ENCODE peak calls at places on chromosomes 6 and 20, in four cellular contexts. One of them, this sample, is unnamed.
A peak's percentile ranks its signal among the peaks of the same experiment; 100 is the strongest.

GRCh38 chr6:19664878-19665715 is 172.1 kb upstream of the ID4 start:
- DNase-seq in HL-60: no peak
- DNase-seq in breast epithelium: no peak
- DNase-seq in HCT116: no peak
- DNase-seq in this sample: no peak

GRCh38 chr6:114987281-114987680 is 644.5 kb upstream of the HS3ST5 start:
- DNase-seq in breast epithelium: no peak
- DNase-seq in HCT116: no peak
- DNase-seq in HL-60: peak; percentile 36
- DNase-seq in this sample: no peak

GRCh38 chr6:73285674-73286283 is 22.8 kb upstream of the KHDC1 start:
- DNase-seq in breast epithelium: no peak
- DNase-seq in HCT116: peak; percentile 23
- DNase-seq in HL-60: no peak
- DNase-seq in this sample: no peak

GRCh38 chr20:25394996-25395395 is 4.4 kb upstream of the ABHD12 start:
- DNase-seq in HCT116: no peak
- DNase-seq in breast epithelium: no peak
- DNase-seq in HL-60: no peak
- DNase-seq in this sample: no peak

GRCh38 chr6:2600363-2600762 is 150.4 kb downstream of the MYLK4 start:
- DNase-seq in breast epithelium: no peak
- DNase-seq in HL-60: no peak
- DNase-seq in HCT116: no peak
- DNase-seq in this sample: peak; percentile 42

GRCh38 chr6:27053738-27054137 is 193.8 kb upstream of the PRSS16 start:
- DNase-seq in breast epithelium: no peak
- DNase-seq in HL-60: no peak
- DNase-seq in HCT116: no peak
- DNase-seq in this sample: no peak

GRCh38 chr6:154297711-154298110 is 58.9 kb downstream of the IPCEF1 start:
- DNase-seq in HL-60: no peak
- DNase-seq in HCT116: no peak
- DNase-seq in breast epithelium: no peak
- DNase-seq in this sample: no peak

GRCh38 chr6:13445744-13446115 is 41.7 kb downstream of the GFOD1 start:
- DNase-seq in breast epithelium: no peak
- DNase-seq in HL-60: no peak
- DNase-seq in HCT116: no peak
- DNase-seq in this sample: no peak

GRCh38 chr6:112296122-112296521 is 41.8 kb upstream of the LAMA4 start:
- DNase-seq in HL-60: no peak
- DNase-seq in breast epithelium: no peak
- DNase-seq in HCT116: peak; percentile 27
- DNase-seq in this sample: no peak

GRCh38 chr6:30725713-30726505 is 5.8 kb downstream of the TUBB start:
- DNase-seq in HCT116: no peak
- DNase-seq in breast epithelium: no peak
- DNase-seq in HL-60: no peak
- DNase-seq in this sample: no peak

GRCh38 chr6:166313255-166314070 is 5.3 kb upstream of the PRR18 start:
- DNase-seq in HL-60: peak; percentile 53
- DNase-seq in breast epithelium: no peak
- DNase-seq in HCT116: peak; percentile 53
- DNase-seq in this sample: peak; percentile 77

GRCh38 chr20:46588532-46589509 is 38.4 kb upstream of the OCSTAMP start:
- DNase-seq in HCT116: no peak
- DNase-seq in breast epithelium: no peak
- DNase-seq in HL-60: no peak
- DNase-seq in this sample: no peak

GRCh38 chr20:51326241-51326819 is 216.2 kb downstream of the NFATC2 start:
- DNase-seq in HCT116: peak; percentile 54
- DNase-seq in breast epithelium: no peak
- DNase-seq in HL-60: no peak
- DNase-seq in this sample: no peak

GRCh38 chr6:22878706-22879105 is 309.3 kb downstream of the HDGFL1 start:
- DNase-seq in HL-60: no peak
- DNase-seq in HCT116: no peak
- DNase-seq in breast epithelium: no peak
- DNase-seq in this sample: no peak

GRCh38 chr20:45235995-45236394 is 14.8 kb downstream of the SEMG2 start:
- DNase-seq in HCT116: no peak
- DNase-seq in breast epithelium: no peak
- DNase-seq in HL-60: no peak
- DNase-seq in this sample: no peak

GRCh38 chr6:74343804-74344203 is 647.8 kb downstream of the CD109 start:
- DNase-seq in HL-60: no peak
- DNase-seq in breast epithelium: no peak
- DNase-seq in HCT116: peak; percentile 4
- DNase-seq in this sample: no peak

GRCh38 chr6:37940074-37940847 is 120.7 kb downstream of the ZFAND3 start:
- DNase-seq in HL-60: no peak
- DNase-seq in breast epithelium: no peak
- DNase-seq in HCT116: no peak
- DNase-seq in this sample: no peak

GRCh38 chr6:130708338-130708737 is 118.9 kb upstream of the SMLR1 start:
- DNase-seq in breast epithelium: no peak
- DNase-seq in HL-60: no peak
- DNase-seq in HCT116: no peak
- DNase-seq in this sample: no peak

GRCh38 chr6:109062756-109063352 is 31.8 kb downstream of the SESN1 start:
- DNase-seq in HL-60: no peak
- DNase-seq in HCT116: no peak
- DNase-seq in breast epithelium: no peak
- DNase-seq in this sample: no peak

GRCh38 chr6:153538491-153538890 is 407.4 kb upstream of the RGS17 start:
- DNase-seq in HL-60: no peak
- DNase-seq in HCT116: no peak
- DNase-seq in breast epithelium: no peak
- DNase-seq in this sample: no peak

GRCh38 chr6:128208078-128208477 is 307.2 kb upstream of the THEMIS start:
- DNase-seq in HCT116: no peak
- DNase-seq in HL-60: no peak
- DNase-seq in breast epithelium: no peak
- DNase-seq in this sample: no peak

GRCh38 chr6:33963351-33963750 is 159.5 kb upstream of the MLN start:
- DNase-seq in HCT116: no peak
- DNase-seq in HL-60: no peak
- DNase-seq in breast epithelium: peak; percentile 15
- DNase-seq in this sample: no peak

GRCh38 chr6:33962186-33962585 is 158.4 kb upstream of the MLN start:
- DNase-seq in HCT116: no peak
- DNase-seq in breast epithelium: peak; percentile 5
- DNase-seq in HL-60: no peak
- DNase-seq in this sample: no peak

GRCh38 chr6:33960345-33961313 is 156.8 kb upstream of the MLN start:
- DNase-seq in breast epithelium: peak; percentile 53
- DNase-seq in HL-60: no peak
- DNase-seq in HCT116: no peak
- DNase-seq in this sample: no peak

GRCh38 chr6:33962673-33963072 is 158.9 kb upstream of the MLN start:
- DNase-seq in breast epithelium: peak; percentile 43
- DNase-seq in HCT116: no peak
- DNase-seq in HL-60: no peak
- DNase-seq in this sample: no peak

GRCh38 chr6:33961686-33962085 is 157.9 kb upstream of the MLN start:
- DNase-seq in HCT116: no peak
- DNase-seq in breast epithelium: no peak
- DNase-seq in HL-60: no peak
- DNase-seq in this sample: no peak
- H3K27ac ChIP-seq in HCT116: no peak overlapping the region
- H3K27ac ChIP-seq in breast epithelium: no peak overlapping the region
- H3K27ac ChIP-seq in HL-60: no peak overlapping the region
- H3K27ac ChIP-seq in this sample: no peak overlapping the region

GRCh38 chr6:147817042-147817689 is 308.7 kb downstream of the SAMD5 start:
- DNase-seq in HCT116: no peak
- DNase-seq in breast epithelium: no peak
- DNase-seq in HL-60: no peak
- DNase-seq in this sample: no peak

GRCh38 chr6:147820520-147820919 is 312.0 kb downstream of the SAMD5 start:
- DNase-seq in HL-60: no peak
- DNase-seq in HCT116: no peak
- DNase-seq in breast epithelium: no peak
- DNase-seq in this sample: no peak

GRCh38 chr6:147826698-147827097 is 318.2 kb downstream of the SAMD5 start:
- DNase-seq in HL-60: no peak
- DNase-seq in breast epithelium: no peak
- DNase-seq in HCT116: no peak
- DNase-seq in this sample: no peak

DNA sequence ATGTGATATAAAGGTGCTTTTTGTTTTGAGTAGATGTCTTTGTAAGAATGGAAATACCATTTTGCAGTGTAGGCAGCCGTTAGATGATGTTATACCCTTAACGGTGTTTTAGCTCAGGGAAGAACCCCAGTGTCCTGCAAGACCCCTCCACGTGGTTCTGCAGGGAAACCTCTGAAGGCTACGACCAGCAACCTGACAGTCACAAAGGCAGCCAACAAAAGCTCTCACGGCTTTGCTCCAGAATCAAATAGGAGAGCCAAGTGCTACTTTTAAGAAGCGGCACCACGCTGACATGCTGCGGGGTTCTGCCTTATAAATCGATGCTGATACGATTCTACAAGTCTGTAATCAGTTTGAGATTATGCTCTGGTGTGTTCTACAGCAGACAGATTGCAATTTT is 312.8 kb downstream of the SAMD5 start:
- DNase-seq in breast epithelium: no peak
- DNase-seq in HL-60: no peak
- DNase-seq in HCT116: no peak
- DNase-seq in this sample: no peak
- TF ChIP-seq POLR2AphosphoS5 in breast epithelium: no peak
- TF ChIP-seq POLR2AphosphoS5 in HL-60: no peak
- TF ChIP-seq POLR2AphosphoS5 in HCT116: no peak
- TF ChIP-seq POLR2AphosphoS5 in this sample: no peak

DNA sequence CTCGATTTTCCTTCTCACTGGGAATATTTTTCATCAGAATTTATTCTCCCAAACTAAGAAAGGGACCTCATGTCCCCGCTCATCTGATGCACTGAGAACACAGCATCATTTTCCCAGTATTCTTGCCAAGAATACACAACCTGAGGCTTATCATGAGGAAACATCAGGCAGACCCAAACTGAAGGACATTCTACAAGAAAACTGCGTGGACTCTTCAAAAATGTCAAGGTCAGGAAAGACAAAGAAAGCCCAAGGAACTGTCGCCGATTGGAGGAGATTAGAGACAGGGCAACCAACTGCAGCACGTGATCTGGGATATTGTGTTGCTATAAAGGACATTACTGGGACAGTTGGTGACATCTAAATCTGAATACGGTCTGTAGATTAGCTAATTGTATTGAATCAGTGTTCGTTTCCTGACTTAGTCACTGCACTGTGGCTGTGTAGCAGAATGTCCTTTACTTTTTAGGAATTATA is 72.3 kb downstream of the SNX5 start:
- DNase-seq in HCT116: no peak
- DNase-seq in breast epithelium: no peak
- DNase-seq in HL-60: no peak
- DNase-seq in this sample: no peak
- H3K27ac ChIP-seq in HCT116: no peak overlapping the region
- H3K27ac ChIP-seq in breast epithelium: peak overlapping the region; percentile 89
- H3K27ac ChIP-seq in HL-60: no peak overlapping the region
- H3K27ac ChIP-seq in this sample: peak overlapping the region; percentile 76

DNA sequence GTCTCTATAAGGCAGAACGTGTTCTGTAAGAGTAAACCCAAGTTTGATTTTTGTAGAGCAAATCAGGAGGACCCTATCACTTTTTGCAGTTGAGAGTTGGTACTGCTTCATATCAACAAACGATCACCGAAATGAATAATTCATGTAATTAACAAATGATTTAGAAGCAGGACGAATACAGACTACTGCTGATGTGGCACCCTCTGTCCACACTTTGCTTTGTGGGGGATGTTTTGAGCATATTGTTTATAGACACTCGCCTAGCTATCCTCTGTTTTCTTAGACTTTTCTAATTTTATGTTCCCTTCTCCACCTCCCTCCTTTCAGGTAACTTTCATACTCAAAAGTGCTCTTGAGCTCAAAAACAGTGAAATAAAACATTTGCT is 1.6 kb downstream of the CD2AP start:
- DNase-seq in HCT116: no peak
- DNase-seq in HL-60: no peak
- DNase-seq in breast epithelium: no peak
- DNase-seq in this sample: no peak
- TF ChIP-seq POLR2AphosphoS5 in HCT116: no peak
- TF ChIP-seq POLR2AphosphoS5 in HL-60: no peak
- TF ChIP-seq POLR2AphosphoS5 in breast epithelium: no peak
- TF ChIP-seq POLR2AphosphoS5 in this sample: no peak

DNA sequence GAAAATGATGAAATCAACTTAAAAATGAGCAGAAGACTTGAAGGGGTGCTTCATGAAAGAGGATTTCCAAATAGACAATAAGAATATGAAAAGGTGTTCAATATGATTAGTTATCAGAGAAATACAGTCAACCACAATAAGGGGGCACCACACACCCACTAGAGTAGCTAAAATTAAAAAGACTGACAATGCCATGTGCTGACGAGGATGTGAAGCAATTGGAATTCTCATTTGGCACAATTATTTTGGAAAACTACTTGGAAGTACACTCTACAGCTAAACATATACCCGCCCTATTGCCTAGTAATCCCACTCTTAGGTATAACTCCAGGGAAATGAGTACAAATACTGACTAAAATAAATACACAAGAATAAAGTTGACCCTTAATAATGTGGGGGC is 45.0 kb downstream of the MOCS1 start:
- DNase-seq in breast epithelium: no peak
- DNase-seq in HL-60: no peak
- DNase-seq in HCT116: no peak
- DNase-seq in this sample: no peak
- H3K27ac ChIP-seq in breast epithelium: no peak overlapping the region
- H3K27ac ChIP-seq in HL-60: no peak overlapping the region
- H3K27ac ChIP-seq in HCT116: no peak overlapping the region
- H3K27ac ChIP-seq in this sample: peak overlapping the region; percentile 84